ENCODE peak calls at places on chromosomes 11 and 22, in ten cellular contexts. H is K562, O is right lobe of liver, T is ascending aorta, G is heart right ventricle, L is Peyer's patch, E is colonic mucosa, I is H9, C is neuronal stem cell, K is small intestine. P is an unnamed sample. For H3K27me3, the result is how much of the 10 kb centered on the place peaks cover.

GRCh38 chr11:119505861-119506260 is 82.9 kb upstream of the THY1 start:
- DNase-seq in L (no peak), E (no peak), T (no peak), G (no peak), H (no peak), K (no peak), C (no peak), I (no peak), O (no peak), P (no peak)

GRCh38 chr11:100445231-100445735 is 241.8 kb upstream of the ARHGAP42 start:
- DNase-seq in O (no peak), L (no peak), H (no peak), C (no peak), G (no peak), T (no peak), K (no peak), I (no peak), E (no peak), P (no peak)

GRCh38 chr22:44531487-44531886 is 33.5 kb upstream of the RTL6 start:
- DNase-seq in T (no peak), G (no peak), H (no peak), C (no peak), I (no peak), L (no peak), K (no peak), E (no peak), O (no peak), P (no peak)

GRCh38 chr22:49302150-49302460 is 525.6 kb downstream of the BRD1 start:
- DNase-seq in G (no peak), K (no peak), C (no peak), L (no peak), H (no peak), I (no peak), T (no peak), E (no peak), O (no peak), P (no peak)

GRCh38 chr22:23533328-23533762 is 46.7 kb downstream of the IGLL1 start:
- DNase-seq in T (no peak), G (no peak), K (no peak), C (peak), L (no peak), E (no peak), H (peak), I (peak), O (no peak), P (peak)

GRCh38 chr11:66315921-66316811 is 678 bp downstream of the CD248 start:
- DNase-seq in G (no peak), C (no peak), K (no peak), I (no peak), L (no peak), H (no peak), O (no peak), T (no peak), E (no peak), P (no peak)

GRCh38 chr11:66484825-66485380 is 4.7 kb downstream of the DPP3 start:
- DNase-seq in O (no peak), I (no peak), L (no peak), T (no peak), K (no peak), C (no peak), E (no peak), H (no peak), G (no peak), P (no peak)

GRCh38 chr11:73907191-73907590 is 30.4 kb downstream of the PAAF1 start:
- DNase-seq in C (no peak), E (no peak), I (no peak), H (peak), T (no peak), K (no peak), L (no peak), G (no peak), O (no peak), P (peak)

GRCh38 chr11:41413843-41414242 is 45.6 kb downstream of the LRRC4C start:
- DNase-seq in T (no peak), H (no peak), L (no peak), G (no peak), O (no peak), E (no peak), K (no peak), I (no peak), C (no peak), P (no peak)

GRCh38 chr11:12998336-12998735 is 10.8 kb upstream of the RASSF10 start:
- DNase-seq in C (no peak), H (no peak), K (no peak), L (no peak), T (no peak), G (no peak), I (no peak), O (no peak), E (no peak), P (no peak)

GRCh38 chr11:130121430-130121978 is 38.1 kb upstream of the ST14 start:
- DNase-seq in I (no peak), T (no peak), E (no peak), H (no peak), G (no peak), O (no peak), C (no peak), L (no peak), K (no peak), P (no peak)

GRCh38 chr11:66076561-66076960 is 6.5 kb downstream of the PACS1 start:
- DNase-seq in G (no peak), E (no peak), C (no peak), I (no peak), O (no peak), L (no peak), H (no peak), K (no peak), T (no peak), P (no peak)

GRCh38 chr11:93541884-93542752 is 1.1 kb downstream of the SMCO4 start:
- DNase-seq in H (peak), L (peak), C (no peak), O (peak), E (peak), I (peak), T (no peak), G (peak), K (peak), P (peak)

GRCh38 chr22:26852176-26852575 is 194.8 kb downstream of the MIAT start:
- DNase-seq in O (no peak), T (no peak), L (no peak), G (no peak), I (peak), H (peak), K (no peak), C (peak), E (no peak), P (peak)

GRCh38 chr11:124535552-124536232 is 7.8 kb downstream of the OR8B12 start:
- DNase-seq in O (no peak), C (no peak), L (no peak), G (no peak), I (no peak), H (no peak), K (no peak), E (no peak), T (no peak), P (no peak)

GRCh38 chr11:73982595-73982989 is at the start of gene UCP2:
- DNase-seq in I (peak), O (peak), E (no peak), G (peak), C (no peak), T (peak), H (peak), L (peak), K (peak), P (peak)

GRCh38 chr11:561148-562003 is 606 bp downstream of the RASSF7 start:
- DNase-seq in H (peak), O (peak), K (peak), T (no peak), G (no peak), I (no peak), E (peak), L (no peak), C (no peak), P (peak)

GRCh38 chr11:6321961-6322362 is 1.7 kb upstream of the CAVIN3 start:
- DNase-seq in I (no peak), C (peak), K (no peak), L (no peak), O (no peak), G (no peak), T (no peak), H (no peak), E (no peak), P (no peak)

GRCh38 chr11:7490535-7490934 is 5.2 kb downstream of the OLFML1 start:
- DNase-seq in E (no peak), L (no peak), K (no peak), T (no peak), I (no peak), O (no peak), C (no peak), G (no peak), H (no peak), P (no peak)

GRCh38 chr22:45421349-45422057 is 8.0 kb downstream of the RIBC2 start:
- DNase-seq in T (no peak), C (no peak), K (no peak), I (no peak), G (no peak), L (no peak), E (no peak), H (no peak), O (no peak), P (no peak)

GRCh38 chr11:72119188-72119587 is 6.7 kb upstream of the ANAPC15 start:
- DNase-seq in E (no peak), T (no peak), G (no peak), I (no peak), L (no peak), C (no peak), O (no peak), H (no peak), K (no peak), P (peak)

GRCh38 chr22:40739723-40740122 is 60.4 kb downstream of the MCHR1 start:
- DNase-seq in L (no peak), C (no peak), I (no peak), E (no peak), G (no peak), T (no peak), O (no peak), H (no peak), K (no peak), P (no peak)

GRCh38 chr22:41157083-41157482 is 48.0 kb upstream of the L3MBTL2 start:
- DNase-seq in L (no peak), G (no peak), K (no peak), C (no peak), O (no peak), T (no peak), H (no peak), E (no peak), I (no peak), P (no peak)

GRCh38 chr22:38033522-38034277 is 23.5 kb upstream of the PICK1 start:
- DNase-seq in C (no peak), I (peak), L (no peak), G (peak), T (no peak), K (no peak), E (no peak), H (peak), O (no peak), P (no peak)

GRCh38 chr22:35367331-35367886 is 13.5 kb upstream of the HMOX1 start:
- DNase-seq in O (no peak), I (no peak), G (no peak), H (no peak), K (peak), C (no peak), L (peak), E (peak), T (no peak), P (no peak)

GRCh38 chr11:19511413-19512183 is 201.0 kb upstream of the NAV2 start:
- DNase-seq in L (no peak), I (no peak), C (no peak), E (peak), T (peak), O (peak), H (no peak), G (peak), K (no peak), P (no peak)

GRCh38 chr22:36197065-36197440 is 4.6 kb downstream of the APOL4 start:
- DNase-seq in C (peak), O (no peak), G (no peak), I (peak), T (no peak), H (peak), K (no peak), E (no peak), L (no peak), P (no peak)

GRCh38 chr22:35539910-35540599 is 576 bp upstream of the RASD2 start:
- DNase-seq in C (peak), O (peak), I (no peak), G (peak), H (peak), K (peak), E (peak), T (no peak), L (peak), P (no peak)

GRCh38 chr11:35525501-35526175 is at the start of gene PAMR1:
- DNase-seq in T (no peak), I (peak), C (peak), O (no peak), G (peak), H (no peak), L (peak), K (no peak), E (peak), P (peak)

GRCh38 chr11:35523351-35523768 is 2.1 kb downstream of the PAMR1 start:
- DNase-seq in C (no peak), O (no peak), L (no peak), G (no peak), I (no peak), T (no peak), K (no peak), H (no peak), E (no peak), P (no peak)

GRCh38 chr11:35524780-35525179 is 636 bp downstream of the PAMR1 start:
- DNase-seq in H (no peak), I (no peak), L (no peak), O (no peak), E (no peak), K (no peak), T (no peak), G (no peak), C (no peak), P (no peak)

GRCh38 chr11:35523861-35524260 is 1.6 kb downstream of the PAMR1 start:
- DNase-seq in L (no peak), H (no peak), E (no peak), C (no peak), T (no peak), K (no peak), O (no peak), G (no peak), I (no peak), P (no peak)

DNA sequence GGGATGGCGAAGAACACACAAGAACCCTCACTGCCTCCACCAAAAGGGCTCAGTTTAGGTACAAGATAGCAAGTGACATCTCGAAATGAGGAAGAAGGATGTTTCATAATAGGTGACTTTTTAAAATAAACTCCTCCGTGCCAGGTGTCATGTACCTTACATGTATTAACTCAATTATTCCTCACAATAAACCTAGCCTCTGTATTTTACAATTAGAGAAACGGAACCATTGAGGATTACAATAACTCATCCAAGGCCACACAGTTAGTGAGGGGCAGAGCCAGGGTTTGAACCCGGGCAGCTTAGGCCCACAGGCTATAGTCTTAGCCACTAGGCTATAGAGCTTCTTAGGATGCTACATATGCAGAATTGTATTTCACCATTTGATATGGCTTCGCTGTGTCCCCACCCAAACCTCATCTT is 965 bp upstream of the PAMR1 start:
- DNase-seq in T (no peak), C (no peak), K (no peak), E (no peak), L (no peak), H (no peak), G (no peak), O (no peak), I (peak), P (no peak)
- H3K27me3 ChIP-seq in T (under half), C (half or more), K (under half), E (under half), L (under half), H (under half), G (under half), O (under half), I (under half), P (under half)

DNA sequence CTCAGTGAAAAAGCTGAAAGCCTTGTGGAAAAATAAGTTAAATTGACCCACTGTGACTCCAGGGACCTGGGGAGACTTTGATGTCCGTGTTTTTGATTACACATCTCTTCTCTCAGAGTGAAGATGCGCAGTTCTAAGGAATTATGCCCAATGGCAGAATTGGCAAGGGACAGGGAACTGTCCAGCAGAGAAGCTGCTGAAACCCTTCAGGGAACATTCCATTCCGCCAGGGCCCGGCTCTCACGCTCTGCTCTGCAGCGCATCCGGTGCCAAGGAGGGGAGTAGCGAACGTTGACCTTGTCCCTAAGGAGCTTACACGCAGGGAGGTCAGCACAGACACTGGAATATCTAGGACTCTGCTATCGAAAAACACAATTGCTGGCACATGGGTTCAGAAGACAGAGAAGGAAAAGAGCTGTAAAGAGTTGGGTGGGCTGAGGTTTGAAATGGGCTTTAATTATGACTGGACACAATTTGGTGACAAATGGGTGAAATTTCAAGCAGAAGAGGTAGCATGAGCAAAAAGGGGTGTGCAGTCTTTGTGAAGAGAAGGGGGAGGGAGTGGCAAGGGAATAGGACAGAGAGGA is 64.5 kb upstream of the B3GAT1 start:
- DNase-seq in T (no peak), C (peak), O (no peak), H (no peak), K (no peak), E (no peak), G (no peak), L (no peak), I (peak), P (peak)
- H3K27me3 ChIP-seq in T (under half), C (under half), O (under half), H (under half), K (under half), E (under half), G (half or more), L (under half), I (under half), P (under half)

GRCh38 chr11:114246321-114247069 is 49.7 kb upstream of the NNMT start:
- DNase-seq in K (no peak), O (no peak), E (no peak), L (no peak), C (no peak), G (no peak), I (no peak), H (no peak), T (no peak), P (no peak)
- H3K27me3 ChIP-seq in K (under half), O (under half), E (under half), L (under half), C (under half), G (under half), I (under half), H (under half), T (under half), P (under half)

GRCh38 chr11:122170815-122171475 is 54.9 kb upstream of the BLID start:
- DNase-seq in G (no peak), H (no peak), O (no peak), K (no peak), E (no peak), L (no peak), C (no peak), T (no peak), I (no peak), P (no peak)

GRCh38 chr11:122173587-122173986 is 57.6 kb upstream of the BLID start:
- DNase-seq in G (no peak), T (no peak), I (no peak), O (no peak), L (no peak), K (no peak), C (no peak), E (no peak), H (no peak), P (no peak)

GRCh38 chr11:122173074-122173450 is 57.0 kb upstream of the BLID start:
- DNase-seq in I (no peak), L (no peak), K (no peak), H (no peak), C (no peak), T (no peak), O (no peak), G (no peak), E (no peak), P (no peak)

GRCh38 chr11:122175316-122175715 is 59.3 kb upstream of the BLID start:
- DNase-seq in T (no peak), C (no peak), O (no peak), I (no peak), K (no peak), L (no peak), G (no peak), E (no peak), H (no peak), P (no peak)

DNA sequence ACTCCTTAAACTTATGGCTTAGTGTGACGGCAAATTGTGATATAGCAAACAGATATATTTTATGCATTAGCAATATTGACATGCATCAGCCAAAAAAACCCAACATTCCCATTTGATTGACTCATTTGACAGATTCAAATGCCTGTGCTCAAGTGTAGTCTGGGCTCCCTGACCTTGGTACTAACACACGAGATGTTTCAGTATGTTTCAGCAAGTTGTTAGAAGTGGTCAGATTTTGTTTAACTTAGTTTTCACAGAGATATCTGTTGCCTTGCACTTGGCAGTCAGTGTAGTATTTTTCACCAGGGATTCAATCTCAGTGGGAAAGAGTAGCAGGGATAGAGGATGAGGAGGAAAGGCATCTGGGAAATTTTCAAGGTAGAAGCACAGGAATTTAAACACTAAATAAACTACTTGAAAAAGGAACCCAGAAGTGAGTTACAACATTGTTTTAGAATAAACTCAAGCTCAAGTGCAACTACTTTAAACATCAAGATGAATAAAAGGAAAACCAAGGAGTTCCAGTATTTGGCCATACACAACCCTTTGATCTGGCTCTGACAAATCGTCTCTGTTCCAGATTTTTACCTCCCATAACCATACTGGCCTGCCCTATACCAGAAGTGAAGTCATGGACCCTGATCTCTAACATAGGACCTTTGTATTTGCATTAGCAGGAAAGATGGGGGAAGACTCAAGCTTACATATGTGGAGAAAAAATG is 56.5 kb upstream of the BLID start:
- DNase-seq in H (no peak), O (no peak), T (no peak), I (no peak), L (no peak), K (no peak), C (no peak), G (no peak), E (no peak), P (no peak)
- H3K27me3 ChIP-seq in H (under half), O (under half), T (under half), I (under half), L (under half), K (under half), C (under half), G (under half), E (under half), P (under half)

DNA sequence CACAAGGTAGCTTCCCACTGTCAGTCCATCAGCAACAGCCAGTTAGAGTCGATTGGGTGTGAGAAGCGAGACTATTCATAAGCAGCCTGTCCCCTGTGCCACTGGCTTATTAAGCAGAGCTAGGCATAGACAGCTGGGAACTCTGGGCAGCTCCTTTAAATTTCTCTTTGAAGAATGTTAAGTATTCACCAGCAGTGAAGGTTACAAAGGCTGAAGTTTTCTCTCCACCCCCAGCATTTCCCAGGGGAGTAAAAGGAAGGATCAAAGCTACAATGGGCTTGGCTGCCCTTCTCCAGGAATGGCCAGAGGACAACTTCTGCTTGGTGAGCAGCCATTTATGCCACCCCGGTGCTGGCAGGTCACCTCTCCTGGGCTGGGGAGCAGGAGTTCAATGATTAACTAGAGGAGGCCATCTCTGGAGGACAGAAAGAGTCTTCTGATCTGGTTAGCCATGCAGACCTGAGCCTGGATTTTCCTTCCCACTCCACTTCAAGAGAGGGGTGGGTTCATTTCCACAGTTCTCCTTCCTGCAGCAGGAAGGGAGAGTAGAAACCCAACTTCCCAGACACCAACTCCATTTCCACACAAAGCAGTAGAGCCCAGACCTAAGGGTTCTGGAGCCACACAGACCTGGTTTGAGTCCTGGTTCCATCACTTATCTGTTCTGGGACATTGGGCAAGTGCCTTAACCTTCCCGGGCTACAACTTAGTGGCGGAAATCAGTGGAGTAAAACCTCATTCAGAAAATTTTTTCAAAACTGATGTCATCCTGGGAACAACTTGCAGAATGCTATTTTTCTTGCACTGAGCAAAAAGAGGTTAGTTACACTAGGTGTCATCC is 22.6 kb downstream of the POU2AF3 start:
- DNase-seq in C (no peak), O (peak), H (no peak), L (no peak), G (no peak), K (peak), E (no peak), I (no peak), T (no peak), P (peak)
- H3K27me3 ChIP-seq in C (under half), O (under half), H (under half), L (under half), G (under half), K (under half), E (under half), I (under half), T (under half), P (under half)